ENCODE peak calls at places on chromosome 19, in four cellular contexts. X, G, C and V are unnamed samples.

GRCh38 chr19:46728693-46729339 is 11.9 kb upstream of the PRKD2 start:
- DNase-seq in G (peak), X (peak), C (peak), V (peak)

GRCh38 chr19:41434450-41434849 is 5.3 kb downstream of the DMAC2 start:
- DNase-seq in C (peak), G (no peak), X (no peak), V (no peak)

GRCh38 chr19:41373993-41374392 is 2.3 kb upstream of the TMEM91 start:
- DNase-seq in C (peak), X (no peak), G (peak), V (no peak)

GRCh38 chr19:56107626-56108351 is 13.3 kb downstream of the ZNF787 start:
- DNase-seq in G (no peak), X (no peak), C (no peak), V (no peak)

GRCh38 chr19:45442927-45443461 is 19.3 kb upstream of the ERCC1 start:
- DNase-seq in X (no peak), G (peak), C (peak), V (peak)

GRCh38 chr19:3458595-3459284 is 21.6 kb downstream of the SMIM24 start:
- DNase-seq in G (no peak), X (no peak), C (no peak), V (peak)

GRCh38 chr19:8001995-8002849 is 3.2 kb downstream of the ELAVL1 start:
- DNase-seq in X (peak), G (peak), C (peak), V (peak)

GRCh38 chr19:3644351-3645066 is 17.9 kb upstream of the CACTIN start:
- DNase-seq in X (no peak), C (no peak), G (no peak), V (no peak)

GRCh38 chr19:51921949-51922348 is 5.3 kb upstream of the ZNF613 start:
- DNase-seq in C (no peak), G (no peak), X (no peak), V (peak)

GRCh38 chr19:29587518-29587986 is 18.5 kb upstream of the POP4 start:
- DNase-seq in C (no peak), X (peak), G (no peak), V (no peak)

GRCh38 chr19:4144666-4145261 is 8.7 kb upstream of the CREB3L3 start:
- DNase-seq in C (peak), X (no peak), G (no peak), V (no peak)

GRCh38 chr19:38844093-38844686 is 5.6 kb downstream of the HNRNPL start:
- DNase-seq in X (no peak), C (no peak), G (no peak), V (no peak)

GRCh38 chr19:2774953-2775555 is 8.0 kb downstream of the SGTA start:
- DNase-seq in G (no peak), X (no peak), C (no peak), V (no peak)

GRCh38 chr19:2977686-2978466 is 512 bp downstream of the TLE6 start:
- DNase-seq in X (no peak), C (no peak), G (no peak), V (peak)

GRCh38 chr19:51366999-51367564 is 894 bp upstream of the ETFB start:
- DNase-seq in C (peak), X (no peak), G (peak), V (no peak)

GRCh38 chr19:2812414-2813234 is 7.0 kb upstream of the ZNF554 start:
- DNase-seq in C (no peak), G (no peak), X (no peak), V (no peak)

GRCh38 chr19:8126008-8126407 is 23.4 kb downstream of the FBN3 start:
- DNase-seq in G (no peak), X (no peak), C (no peak), V (no peak)

GRCh38 chr19:43928820-43929219 is 6.3 kb downstream of the ZNF45 start:
- DNase-seq in X (no peak), G (no peak), C (no peak), V (no peak)

GRCh38 chr19:35455616-35456201 is 7.7 kb downstream of the FFAR2 start:
- DNase-seq in G (no peak), C (no peak), X (no peak), V (no peak)

GRCh38 chr19:55638864-55639359 is 1.9 kb upstream of the ZNF580 start:
- DNase-seq in G (no peak), X (peak), C (no peak), V (peak)

GRCh38 chr19:40610396-40611064 is 9.4 kb downstream of the LTBP4 start:
- DNase-seq in C (peak), G (no peak), X (peak), V (no peak)

GRCh38 chr19:49570997-49571676 is 9.2 kb downstream of the NOSIP start:
- DNase-seq in G (no peak), X (no peak), C (no peak), V (peak)

GRCh38 chr19:7815325-7815724 is 14.7 kb upstream of the EVI5L start:
- DNase-seq in C (no peak), G (no peak), X (no peak), V (no peak)

GRCh38 chr19:45528149-45528743 is 21.0 kb downstream of the VASP start:
- DNase-seq in G (no peak), C (peak), X (no peak), V (peak)

GRCh38 chr19:39139305-39140194 is 14.0 kb downstream of the PAK4 start:
- DNase-seq in C (no peak), G (no peak), X (no peak), V (peak)